ENCODE peak calls at places on chromosomes 3 and 15, in ten cellular contexts. D is GM12878, V is heart left ventricle, I is HepG2, G is breast epithelium, X is IMR-90, A is upper lobe of left lung, N is adrenal gland, J is body of pancreas, B is ovary. C is an unnamed sample. For H3K4me1 and H3K27me3, the result is how much of the 10 kb centered on the place peaks cover.

GRCh38 chr3:102206506-102207145 is 228.2 kb upstream of the ZPLD1 start:
- DNase-seq in D (no peak), V (peak), I (no peak), G (no peak), X (peak), A (peak), N (peak), J (peak), B (peak), C (no peak)

GRCh38 chr3:77254967-77255831 is 215.3 kb downstream of the ROBO2 start:
- DNase-seq in D (no peak), V (no peak), I (peak), G (no peak), X (peak), A (peak), N (peak), J (peak), B (peak), C (peak)

GRCh38 chr3:161957467-161957866 is 460.9 kb downstream of the OTOL1 start:
- DNase-seq in D (no peak), V (no peak), I (no peak), G (no peak), X (peak), A (no peak), N (no peak), J (no peak), B (no peak), C (no peak)

GRCh38 chr15:75650908-75651809 is 3.4 kb downstream of the SNX33 start:
- DNase-seq in D (no peak), V (peak), I (peak), G (no peak), X (no peak), A (peak), N (peak), J (peak), B (peak), C (no peak)

GRCh38 chr15:56984681-56985515 is 66.5 kb downstream of the TCF12 start:
- DNase-seq in D (no peak), V (no peak), I (no peak), G (no peak), X (peak), A (no peak), N (no peak), J (no peak), B (no peak), C (no peak)

GRCh38 chr15:51681303-51681963 is at the start of gene SCG3:
- DNase-seq in D (no peak), V (peak), I (peak), G (peak), X (peak), A (peak), N (peak), J (peak), B (peak), C (peak)

GRCh38 chr3:150345021-150345538 is 63.0 kb upstream of the TSC22D2 start:
- DNase-seq in D (no peak), V (no peak), I (peak), G (no peak), X (no peak), A (no peak), N (no peak), J (peak), B (no peak), C (peak)

GRCh38 chr3:141231923-141232861 is 567 bp downstream of the PXYLP1 start:
- DNase-seq in D (no peak), V (no peak), I (no peak), G (peak), X (no peak), A (peak), N (peak), J (peak), B (peak), C (peak)

GRCh38 chr3:168047190-168047795 is 48.4 kb downstream of the GOLIM4 start:
- DNase-seq in D (peak), V (no peak), I (peak), G (no peak), X (peak), A (no peak), N (peak), J (no peak), B (no peak), C (peak)

GRCh38 chr3:45035441-45036301 is 9.6 kb downstream of the CLEC3B start:
- DNase-seq in D (no peak), V (peak), I (no peak), G (no peak), X (peak), A (no peak), N (peak), J (no peak), B (peak), C (peak)

GRCh38 chr15:83250766-83251165 is 33.7 kb downstream of the BNC1 start:
- DNase-seq in D (no peak), V (no peak), I (no peak), G (no peak), X (no peak), A (no peak), N (no peak), J (no peak), B (no peak), C (no peak)

GRCh38 chr3:187985636-187986035 is 168.3 kb upstream of the LPP start:
- DNase-seq in D (no peak), V (no peak), I (no peak), G (no peak), X (peak), A (no peak), N (no peak), J (no peak), B (no peak), C (no peak)

GRCh38 chr3:187986514-187986934 is 167.4 kb upstream of the LPP start:
- DNase-seq in D (no peak), V (no peak), I (no peak), G (no peak), X (peak), A (peak), N (peak), J (no peak), B (no peak), C (no peak)

GRCh38 chr3:187989458-187990153 is 164.4 kb upstream of the LPP start:
- DNase-seq in D (no peak), V (no peak), I (no peak), G (no peak), X (no peak), A (no peak), N (no peak), J (no peak), B (no peak), C (no peak)

GRCh38 chr3:187987162-187987561 is 166.8 kb upstream of the LPP start:
- DNase-seq in D (no peak), V (no peak), I (no peak), G (no peak), X (no peak), A (no peak), N (no peak), J (no peak), B (no peak), C (no peak)

GRCh38 chr3:187987919-187988318 is 166.0 kb upstream of the LPP start:
- DNase-seq in D (no peak), V (no peak), I (no peak), G (no peak), X (no peak), A (no peak), N (no peak), J (no peak), B (no peak), C (no peak)
- H3K4me1 ChIP-seq in D (under half), V (under half), I (half or more), G (under half), X (under half), A (under half), N (under half), J (under half), B (under half), C (under half)

DNA sequence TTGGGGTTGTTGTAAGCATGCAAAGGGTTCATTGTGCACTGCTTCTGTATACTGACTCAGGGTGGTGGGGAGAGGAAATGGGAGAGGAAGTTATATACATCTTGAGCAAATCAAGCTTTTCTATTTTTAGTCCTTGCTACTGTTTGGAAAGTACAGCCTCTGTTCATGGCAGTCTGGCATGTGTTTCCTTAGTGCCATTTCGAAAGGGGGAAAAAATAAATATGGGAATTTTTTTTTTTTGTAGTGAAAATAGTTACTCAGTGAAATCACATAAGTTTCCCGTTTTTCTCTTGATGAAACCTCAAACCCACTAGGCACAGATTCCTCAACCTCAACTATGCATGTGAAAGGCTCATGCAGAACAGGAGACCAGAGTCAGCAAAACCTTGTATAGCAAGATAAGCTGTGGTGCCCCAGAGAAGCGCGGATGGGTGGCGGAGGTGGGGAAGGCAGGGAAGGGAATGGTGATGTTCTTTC is 353.3 kb downstream of the LPP start:
- DNase-seq in D (no peak), V (no peak), I (peak), G (no peak), X (peak), A (no peak), N (peak), J (no peak), B (no peak), C (no peak)
- H3K27me3 ChIP-seq in D (under half), V (under half), I (under half), G (under half), X (under half), A (under half), N (under half), J (under half), B (under half), C (under half)

GRCh38 chr15:39782441-39783138 is at the start of gene FSIP1:
- DNase-seq in D (peak), V (peak), I (peak), G (peak), X (peak), A (peak), N (peak), J (peak), B (peak), C (peak)
- TF ChIP-seq POLR2A in D (peak), V (no peak), I (peak), G (no peak), X (no peak), A (no peak), N (peak), J (peak), B (peak), C (peak)

GRCh38 chr15:85500060-85500708 is 119.8 kb downstream of the AKAP13 start:
- DNase-seq in D (no peak), V (no peak), I (no peak), G (no peak), X (no peak), A (no peak), N (no peak), J (no peak), B (no peak), C (peak)
- H3K4me1 ChIP-seq in D (under half), V (half or more), I (under half), G (under half), X (under half), A (under half), N (under half), J (under half), B (under half), C (under half)

DNA sequence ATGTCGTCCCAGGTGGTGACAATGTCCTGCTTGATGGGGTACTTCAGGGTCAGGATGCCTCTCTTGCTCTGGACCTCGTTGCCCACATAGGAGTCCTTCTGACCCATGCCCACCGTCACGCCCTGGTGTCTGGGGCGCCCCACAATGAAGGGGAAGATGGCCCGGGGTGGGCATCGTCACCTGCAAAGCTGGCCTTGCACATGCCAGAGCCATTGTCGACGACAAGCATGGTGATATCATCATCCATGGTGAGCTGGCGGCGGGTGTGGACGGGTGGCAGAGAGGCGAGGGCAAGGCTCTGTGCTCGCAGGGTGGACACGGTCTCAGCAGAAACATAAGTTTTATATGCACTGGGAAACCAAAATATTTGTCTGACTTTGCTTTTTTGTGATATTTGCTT is 163.1 kb downstream of the WDR76 start:
- DNase-seq in D (no peak), V (no peak), I (no peak), G (no peak), X (no peak), A (no peak), N (no peak), J (no peak), B (no peak), C (no peak)
- H3K27me3 ChIP-seq in D (under half), V (under half), I (under half), G (under half), X (under half), A (under half), N (under half), J (under half), B (under half), C (under half)

GRCh38 chr3:197002701-197003454 is 26.7 kb downstream of the MELTF start:
- DNase-seq in D (no peak), V (peak), I (peak), G (peak), X (peak), A (peak), N (peak), J (peak), B (peak), C (peak)
- TF ChIP-seq POLR2A in D (peak), V (no peak), I (no peak), G (no peak), X (no peak), A (no peak), N (peak), J (peak), B (peak), C (no peak)

DNA sequence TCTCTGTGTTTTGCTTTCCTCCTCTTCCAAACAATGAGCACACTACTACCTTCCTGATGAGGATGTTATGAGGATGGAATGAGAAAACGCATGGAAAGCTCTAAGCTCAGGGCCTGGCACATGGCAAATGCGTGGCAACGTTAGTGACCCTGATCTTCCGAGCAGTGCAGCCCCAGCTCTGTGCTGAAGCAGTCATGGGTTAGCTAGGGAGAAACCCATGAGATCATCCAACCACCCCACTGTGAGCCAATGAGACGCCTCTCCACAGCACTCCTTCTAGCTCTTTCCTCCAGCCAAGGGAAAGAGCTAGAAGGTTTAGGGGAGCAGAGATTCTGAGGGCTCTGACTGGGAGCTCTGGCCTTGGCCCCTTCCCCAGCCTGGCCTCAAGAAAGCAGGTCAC is 4.5 kb downstream of the CPN2 start:
- DNase-seq in D (no peak), V (no peak), I (no peak), G (no peak), X (peak), A (no peak), N (no peak), J (no peak), B (no peak), C (no peak)
- H3K4me1 ChIP-seq in D (under half), V (under half), I (under half), G (under half), X (under half), A (under half), N (under half), J (under half), B (under half), C (under half)

GRCh38 chr3:186366206-186366605 is 4.2 kb upstream of the DGKG start:
- DNase-seq in D (no peak), V (no peak), I (no peak), G (no peak), X (no peak), A (no peak), N (no peak), J (no peak), B (no peak), C (no peak)

GRCh38 chr3:186367631-186368030 is 5.6 kb upstream of the DGKG start:
- DNase-seq in D (no peak), V (no peak), I (no peak), G (no peak), X (no peak), A (no peak), N (no peak), J (no peak), B (no peak), C (no peak)

GRCh38 chr3:186368164-186368563 is 6.1 kb upstream of the DGKG start:
- DNase-seq in D (no peak), V (no peak), I (no peak), G (no peak), X (no peak), A (no peak), N (no peak), J (no peak), B (no peak), C (no peak)

GRCh38 chr3:186368717-186369116 is 6.7 kb upstream of the DGKG start:
- DNase-seq in D (no peak), V (no peak), I (no peak), G (no peak), X (no peak), A (no peak), N (no peak), J (no peak), B (no peak), C (no peak)

DNA sequence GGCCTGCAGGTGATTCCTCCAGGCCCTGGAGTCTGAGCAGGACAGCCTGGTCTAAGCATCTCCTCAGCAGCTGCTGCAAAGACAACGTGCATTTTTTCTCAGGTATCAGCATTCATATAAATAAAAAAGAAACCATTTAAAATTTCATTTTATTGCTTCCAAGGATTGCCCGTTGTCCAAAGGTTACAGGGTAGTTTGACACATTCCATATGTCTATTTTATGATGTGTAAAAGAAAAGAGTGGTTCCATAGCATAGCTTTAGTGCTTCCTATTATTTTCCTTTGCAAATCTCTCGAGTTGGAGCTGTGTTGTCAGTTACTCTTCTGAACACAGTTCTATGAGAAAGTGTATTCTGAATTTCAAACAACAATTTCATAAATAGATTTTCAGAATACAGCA is 7.2 kb upstream of the DGKG start:
- DNase-seq in D (no peak), V (no peak), I (no peak), G (no peak), X (no peak), A (no peak), N (no peak), J (no peak), B (no peak), C (no peak)
- H3K27me3 ChIP-seq in D (under half), V (under half), I (under half), G (under half), X (half or more), A (under half), N (under half), J (under half), B (under half), C (under half)

GRCh38 chr15:63598467-63599400 is 1.5 kb downstream of the FBXL22 start:
- DNase-seq in D (no peak), V (no peak), I (peak), G (no peak), X (no peak), A (no peak), N (no peak), J (no peak), B (peak), C (peak)
- TF ChIP-seq POLR2A in D (no peak), V (no peak), I (no peak), G (no peak), X (no peak), A (no peak), N (no peak), J (no peak), B (no peak), C (no peak)

GRCh38 chr15:73994912-73995622 is 551 bp downstream of the PML start:
- DNase-seq in D (no peak), V (peak), I (no peak), G (no peak), X (no peak), A (no peak), N (peak), J (no peak), B (peak), C (peak)
- H3K4me1 ChIP-seq in D (under half), V (half or more), I (under half), G (under half), X (under half), A (half or more), N (half or more), J (half or more), B (under half), C (under half)

C was measured in prostate gland.